ENCODE peak calls at places on chromosomes 7 and 10, in four cellular contexts. H is testis, C is K562, G is HCT116. P is an unnamed sample.

GRCh38 chr10:74643586-74643956 is 182.8 kb upstream of the KAT6B start:
- DNase-seq in C (no peak), H (no peak), G (no peak), P (no peak)

GRCh38 chr10:34723746-34724145 is 91.3 kb downstream of the PARD3 start:
- DNase-seq in C (no peak), G (no peak), H (peak), P (peak)

GRCh38 chr10:78474743-78475142 is 441.1 kb downstream of the RPS24 start:
- DNase-seq in G (no peak), C (no peak), H (no peak), P (no peak)

GRCh38 chr7:151812967-151813366 is 63.9 kb downstream of the PRKAG2 start:
- DNase-seq in H (no peak), G (no peak), C (no peak), P (no peak)

GRCh38 chr10:4059471-4060138 is 274.6 kb upstream of the KLF6 start:
- DNase-seq in G (no peak), H (no peak), C (no peak), P (no peak)

GRCh38 chr10:378930-379704 is 243.9 kb downstream of the ZMYND11 start:
- DNase-seq in G (no peak), C (no peak), H (peak), P (no peak)

GRCh38 chr7:111752022-111752582 is 189.8 kb upstream of the IMMP2L start:
- DNase-seq in C (peak), G (peak), H (peak), P (peak)

GRCh38 chr10:118692911-118693310 is 61.9 kb downstream of the CACUL1 start:
- DNase-seq in G (no peak), H (no peak), C (no peak), P (no peak)

GRCh38 chr7:134651991-134652390 is 5.3 kb downstream of the BPGM start:
- DNase-seq in H (no peak), G (no peak), C (no peak), P (no peak)

GRCh38 chr10:127899766-127900382 is 7.0 kb upstream of the PTPRE start:
- DNase-seq in C (no peak), H (no peak), G (no peak), P (no peak)

GRCh38 chr7:156073366-156074052 is 261.2 kb upstream of the SHH start:
- DNase-seq in C (no peak), G (no peak), H (no peak), P (no peak)

GRCh38 chr7:66099551-66100407 is 14.9 kb upstream of the CRCP start:
- DNase-seq in G (peak), C (peak), H (peak), P (no peak)

GRCh38 chr10:30059209-30060107 is at the start of gene JCAD:
- DNase-seq in G (no peak), C (peak), H (peak), P (peak)

GRCh38 chr7:27144799-27145166 is 1.3 kb upstream of the HOXA5 start:
- DNase-seq in C (no peak), G (no peak), H (peak), P (no peak)

GRCh38 chr10:15333909-15334649 is 37.0 kb downstream of the FAM171A1 start:
- DNase-seq in H (no peak), G (no peak), C (no peak), P (no peak)

GRCh38 chr7:104552102-104552501 is 223.7 kb downstream of the LHFPL3 start:
- DNase-seq in G (peak), C (peak), H (peak), P (peak)

GRCh38 chr10:58513189-58514101 is 773 bp downstream of the BICC1 start:
- DNase-seq in G (no peak), C (no peak), H (peak), P (no peak)

GRCh38 chr7:130872341-130872740 is 138.3 kb upstream of the KLF14 start:
- DNase-seq in C (no peak), H (no peak), G (no peak), P (no peak)

GRCh38 chr7:29337628-29338116 is 143.1 kb downstream of the CHN2 start:
- DNase-seq in H (no peak), G (no peak), C (no peak), P (no peak)

GRCh38 chr10:114372179-114372578 is 32.1 kb downstream of the AFAP1L2 start:
- DNase-seq in C (no peak), H (no peak), G (no peak), P (no peak)

GRCh38 chr10:95664543-95664942 is 8.0 kb upstream of the ALDH18A1 start:
- DNase-seq in C (peak), G (no peak), H (no peak), P (peak)

GRCh38 chr7:26525413-26526287 is 234.0 kb downstream of the SNX10 start:
- DNase-seq in C (no peak), H (no peak), G (no peak), P (no peak)

DNA sequence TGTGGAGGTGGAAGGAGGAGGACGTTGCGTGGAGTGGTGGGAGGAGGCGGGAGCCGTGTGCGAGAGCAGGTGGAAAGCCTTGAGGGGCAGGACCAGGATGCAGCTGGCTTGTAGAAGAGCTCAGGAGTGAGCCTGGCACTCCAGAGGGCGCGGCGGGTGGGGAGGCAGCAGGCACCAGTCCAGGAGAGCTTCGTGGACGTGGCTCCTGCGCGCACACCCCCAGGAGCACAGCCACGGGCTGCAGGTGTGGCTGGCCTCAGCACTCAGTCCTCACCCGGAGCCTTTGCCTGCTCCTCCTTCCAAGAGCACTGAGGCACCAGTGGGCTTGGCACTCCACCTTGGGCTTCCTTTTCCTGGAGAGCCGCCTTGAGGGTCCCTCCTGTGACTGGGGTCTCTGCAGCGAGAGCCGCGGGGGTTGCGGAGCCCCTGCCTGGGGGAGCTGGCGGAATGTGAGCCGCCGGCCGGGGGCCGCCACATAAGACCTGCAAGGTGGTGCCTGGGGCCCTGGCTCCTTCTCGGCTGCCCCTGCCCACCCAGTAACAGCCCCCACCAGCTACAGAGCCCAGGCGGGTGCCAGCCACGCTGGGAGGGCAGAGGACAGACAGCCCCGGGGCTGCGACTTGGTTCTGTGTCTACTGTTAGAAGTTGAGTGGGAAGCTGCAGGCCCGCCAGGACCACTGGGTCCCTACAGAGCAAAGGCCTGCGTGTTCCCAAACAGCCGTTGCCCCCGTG is 11.1 kb downstream of the MAFK start:
- DNase-seq in G (no peak), H (no peak), C (no peak), P (no peak)
- TF ChIP-seq POLR2A in G (no peak), H (no peak), C (no peak), P (no peak)

DNA sequence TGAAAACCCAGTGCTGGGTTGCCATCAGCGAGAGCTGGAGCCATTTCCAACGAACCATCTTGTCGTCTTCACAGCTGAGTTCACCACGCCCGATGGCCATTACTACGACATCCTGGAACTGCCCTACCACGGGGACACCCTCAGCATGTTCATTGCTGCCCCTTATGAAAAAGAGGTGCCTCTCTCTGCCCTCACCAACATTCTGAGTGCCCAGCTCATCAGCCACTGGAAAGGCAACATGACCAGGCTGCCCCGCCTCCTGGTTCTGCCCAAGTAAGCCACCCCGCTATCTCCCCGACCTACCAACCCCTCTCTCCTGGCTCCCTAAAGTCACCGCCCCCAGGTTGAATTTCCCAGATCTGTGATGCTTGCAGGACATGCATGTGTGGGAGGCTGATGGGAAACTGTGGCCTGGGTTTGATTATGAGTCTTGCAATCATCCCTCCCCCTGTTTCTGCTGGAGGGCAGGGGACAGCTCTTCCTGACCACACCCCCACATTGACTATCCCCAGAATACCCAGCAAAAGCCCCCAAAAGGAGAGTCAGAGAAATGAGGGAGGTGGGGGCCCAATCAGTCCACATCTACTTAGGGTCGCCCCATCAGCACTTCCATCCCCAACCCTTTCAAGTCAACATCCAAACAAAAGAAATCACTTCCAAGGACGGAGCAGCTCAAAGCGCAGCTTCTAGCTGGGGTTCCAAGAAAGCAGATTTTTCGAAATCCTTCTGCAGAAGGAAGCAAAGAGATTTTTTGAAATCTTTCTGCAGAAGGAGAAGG is 6.9 kb downstream of the SERPINE1 start:
- DNase-seq in H (no peak), G (no peak), C (peak), P (no peak)
- TF ChIP-seq POLR2A in H (no peak), G (no peak), C (no peak), P (peak)

DNA sequence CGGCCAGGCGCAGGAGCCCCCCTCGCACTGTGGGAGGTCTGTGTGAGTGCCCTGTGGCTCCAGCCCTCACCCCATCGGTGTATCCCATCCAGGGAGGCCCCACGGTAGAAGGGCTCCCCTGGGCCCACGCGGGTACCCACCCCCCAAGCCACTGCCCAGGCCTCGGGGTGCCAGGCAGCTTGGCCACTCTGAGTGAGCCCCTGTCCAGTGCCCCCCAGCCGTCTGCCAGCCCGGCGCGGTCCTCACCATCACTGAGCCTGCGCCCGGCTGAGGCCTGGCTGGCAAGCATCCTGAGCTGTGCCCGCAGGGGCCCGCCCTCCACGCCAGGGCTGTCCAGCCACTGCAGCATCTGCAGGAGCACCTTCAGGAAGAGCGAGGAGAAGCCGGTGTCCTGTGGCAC is 19.2 kb upstream of the MICALL2 start:
- DNase-seq in H (no peak), C (no peak), G (no peak), P (no peak)
- TF ChIP-seq POLR2A in H (no peak), C (no peak), G (no peak), P (no peak)

GRCh38 chr7:95398155-95398940 is 2.2 kb upstream of the PON3 start:
- DNase-seq in G (no peak), H (no peak), C (no peak), P (no peak)

GRCh38 chr7:95394370-95394769 is 1.8 kb downstream of the PON3 start:
- DNase-seq in C (no peak), G (no peak), H (no peak), P (no peak)

GRCh38 chr7:95395755-95396135 is 430 bp downstream of the PON3 start:
- DNase-seq in C (no peak), G (no peak), H (peak), P (no peak)

GRCh38 chr7:95397381-95397780 is 1.2 kb upstream of the PON3 start:
- DNase-seq in H (no peak), G (no peak), C (no peak), P (no peak)

GRCh38 chr7:95396136-95397032 is at the start of gene PON3:
- DNase-seq in C (peak), G (peak), H (peak), P (peak)
- TF ChIP-seq POLR2A in C (no peak), G (no peak), H (no peak), P (no peak)

DNA sequence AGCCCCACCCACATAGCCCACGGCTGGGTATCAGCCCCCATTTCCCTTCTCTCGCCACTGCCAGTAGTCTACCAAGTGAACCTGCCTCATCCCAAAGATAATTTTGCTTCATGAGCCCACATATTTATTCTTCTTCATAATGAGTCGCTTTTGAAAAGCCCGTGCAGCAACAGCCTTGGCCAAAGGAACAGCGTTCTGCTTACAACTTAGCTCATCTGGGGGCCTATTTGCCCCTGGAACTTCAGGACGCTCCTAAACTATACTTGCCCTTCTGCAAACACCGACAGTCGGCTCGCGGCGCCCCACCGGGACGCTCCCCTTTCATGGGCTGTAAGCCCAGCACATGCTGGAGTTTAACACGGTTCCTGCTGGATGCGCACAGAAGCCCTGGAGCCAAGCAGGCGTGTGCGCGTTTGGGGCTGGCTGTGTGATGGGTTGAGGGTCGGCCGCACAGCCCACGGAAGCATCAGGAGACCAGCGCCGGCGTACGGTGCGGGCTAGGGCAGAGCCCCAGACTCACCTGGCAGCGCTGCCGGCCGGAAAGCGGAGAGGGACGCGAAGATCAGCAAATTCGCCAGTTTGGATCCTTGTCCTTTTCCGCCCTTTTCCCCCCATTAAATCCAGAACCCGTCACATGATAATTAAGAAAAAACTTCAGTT is 370 bp downstream of the TMEM60 start:
- DNase-seq in C (peak), G (no peak), H (no peak), P (peak)
- TF ChIP-seq POLR2A in C (peak), G (no peak), H (no peak), P (no peak)

GRCh38 chr10:8053446-8054242 is 844 bp upstream of the GATA3 start:
- DNase-seq in C (peak), G (peak), H (peak), P (peak)
- TF ChIP-seq POLR2A in C (no peak), G (no peak), H (no peak), P (no peak)

GRCh38 chr7:99997545-99998137 is 17.8 kb upstream of the ZKSCAN1 start:
- DNase-seq in C (no peak), H (peak), G (no peak), P (peak)
- TF ChIP-seq POLR2A in C (no peak), H (no peak), G (no peak), P (peak)

GRCh38 chr10:1552415-1552814 is 184.9 kb downstream of the ADARB2 start:
- DNase-seq in C (no peak), H (no peak), G (no peak), P (no peak)
- TF ChIP-seq POLR2A in C (no peak), H (no peak), G (no peak), P (no peak)

GRCh38 chr7:77246031-77246430 is 46.4 kb upstream of the FGL2 start:
- DNase-seq in G (no peak), C (no peak), H (no peak), P (no peak)
- TF ChIP-seq POLR2A in G (no peak), C (no peak), H (no peak), P (no peak)

GRCh38 chr7:80482938-80483337 is 28.9 kb downstream of the GNAT3 start:
- DNase-seq in H (no peak), C (no peak), G (no peak), P (no peak)

GRCh38 chr7:80481196-80481884 is 30.5 kb downstream of the GNAT3 start:
- DNase-seq in H (no peak), G (no peak), C (no peak), P (no peak)

GRCh38 chr7:80488851-80489370 is 23.0 kb downstream of the GNAT3 start:
- DNase-seq in C (no peak), G (no peak), H (no peak), P (no peak)

GRCh38 chr7:80488406-80488805 is 23.5 kb downstream of the GNAT3 start:
- DNase-seq in G (no peak), C (no peak), H (no peak), P (no peak)

DNA sequence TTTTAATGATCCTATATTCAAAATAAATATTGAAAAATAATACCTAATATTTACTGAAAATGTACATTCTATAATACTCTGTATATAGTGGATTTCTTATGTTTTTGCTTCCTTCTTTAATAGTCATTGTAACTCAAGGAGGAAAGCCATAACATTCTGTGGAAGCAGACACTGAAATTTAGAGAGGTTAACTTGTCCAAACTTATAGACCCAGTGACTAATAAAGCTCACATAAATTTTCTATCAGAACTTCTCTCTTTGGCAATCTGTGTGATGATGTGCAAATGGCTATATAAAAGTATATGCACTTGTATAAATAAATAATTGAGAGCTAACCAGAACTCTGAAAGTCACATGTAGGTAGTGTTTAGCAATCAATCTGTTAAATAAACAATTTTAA is 26.1 kb downstream of the GNAT3 start:
- DNase-seq in H (no peak), C (no peak), G (no peak), P (no peak)
- TF ChIP-seq POLR2A in H (no peak), C (no peak), G (no peak), P (no peak)

P was measured in erythroblast.